ENCODE peak calls at places on chromosomes 16 and 17, in six cellular contexts. J is fibroblast of lung, O is esophagus squamous epithelium, E is AG04450, I is epithelial cell of proximal tubule, V is choroid plexus epithelial cell. A is an unnamed sample.

GRCh38 chr16:75252946-75253911 is 1.8 kb upstream of the BCAR1 start:
- DNase-seq in I (no peak), O (no peak), J (peak), V (peak), E (no peak), A (peak)

GRCh38 chr16:53769787-53770186 is 65.8 kb downstream of the FTO start:
- DNase-seq in O (no peak), V (no peak), J (no peak), I (no peak), E (no peak), A (no peak)

GRCh38 chr17:47219621-47220475 is 10.7 kb downstream of the MYL4 start:
- DNase-seq in E (no peak), I (no peak), O (no peak), V (no peak), J (no peak), A (no peak)

GRCh38 chr16:11691235-11691634 is 23.0 kb downstream of the SNN start:
- DNase-seq in I (no peak), V (no peak), J (no peak), O (no peak), E (no peak), A (no peak)

GRCh38 chr16:71461686-71462648 is at the start of gene ZNF23:
- DNase-seq in I (no peak), V (peak), E (peak), J (peak), O (peak), A (peak)

GRCh38 chr16:49464877-49465504 is 91.4 kb downstream of the C16orf78 start:
- DNase-seq in J (no peak), E (no peak), V (no peak), I (no peak), O (no peak), A (no peak)

GRCh38 chr16:25838724-25839186 is 147.0 kb downstream of the HS3ST4 start:
- DNase-seq in V (peak), E (peak), J (peak), O (no peak), I (peak), A (peak)

GRCh38 chr16:68275611-68276191 is 11.4 kb downstream of the SLC7A6 start:
- DNase-seq in E (no peak), V (no peak), O (no peak), J (no peak), I (no peak), A (no peak)

GRCh38 chr16:67917140-67917851 is 14.4 kb downstream of the CTRL start:
- DNase-seq in V (peak), O (no peak), J (peak), E (no peak), I (no peak), A (peak)

GRCh38 chr16:30786115-30786935 is 680 bp downstream of the ZNF629 start:
- DNase-seq in E (no peak), I (no peak), V (peak), O (no peak), J (peak), A (peak)

GRCh38 chr16:48075398-48075797 is 80.4 kb downstream of the ABCC12 start:
- DNase-seq in I (no peak), E (peak), V (no peak), O (no peak), J (peak), A (peak)

GRCh38 chr17:7019839-7020519 is 2.9 kb upstream of the BCL6B start:
- DNase-seq in I (no peak), O (no peak), V (peak), E (no peak), J (peak), A (peak)

GRCh38 chr17:57672971-57673370 is 72.1 kb downstream of the CCDC182 start:
- DNase-seq in J (no peak), V (no peak), E (no peak), O (no peak), I (no peak), A (no peak)

GRCh38 chr17:78805301-78805700 is 23.2 kb upstream of the CYTH1 start:
- DNase-seq in E (no peak), V (no peak), I (no peak), O (no peak), J (no peak), A (no peak)

GRCh38 chr16:69395859-69396186 is 10.0 kb upstream of the TERF2 start:
- DNase-seq in I (no peak), E (no peak), V (no peak), O (no peak), J (no peak), A (no peak)

DNA sequence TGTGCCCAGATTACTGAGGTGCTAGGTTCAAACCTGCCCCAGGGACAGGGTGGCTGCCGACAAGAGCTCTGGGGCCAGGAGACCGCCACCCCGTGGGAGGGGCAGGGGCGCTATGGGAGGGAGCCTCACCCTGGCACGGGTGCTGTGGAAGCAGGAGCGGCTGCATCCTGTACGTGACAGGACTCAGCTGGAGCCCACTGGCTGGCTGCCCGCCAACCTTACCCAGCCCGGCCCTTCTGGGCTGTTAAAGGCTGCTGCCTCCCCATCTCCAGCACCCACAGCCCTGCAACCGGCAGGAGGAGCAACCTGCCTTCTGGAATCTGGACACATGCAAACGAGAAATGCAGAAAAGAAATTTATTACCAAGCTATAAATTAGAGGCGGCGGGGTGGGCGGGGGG is 11.2 kb downstream of the PAM16 start:
- DNase-seq in J (no peak), V (peak), E (peak), O (no peak), I (no peak), A (peak)
- H3K4me3 ChIP-seq in J (no peak), V (no peak), E (no peak), O (no peak), I (no peak), A (no peak)

DNA sequence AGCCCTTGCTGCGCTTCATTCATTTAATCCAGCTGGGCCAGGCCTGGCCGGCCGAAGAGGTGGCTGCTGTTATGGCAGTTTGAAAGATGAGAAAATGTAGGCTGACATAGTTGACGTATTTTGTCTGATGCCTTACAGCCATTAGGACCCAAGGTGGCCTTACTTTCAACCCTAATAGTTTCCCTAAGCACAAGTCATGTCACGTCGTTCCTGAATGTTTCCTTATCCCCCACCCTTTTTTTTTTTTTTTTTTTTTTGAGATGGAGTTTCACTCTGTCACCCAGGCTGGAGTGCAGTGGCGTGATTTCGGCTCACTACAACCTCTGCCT is 307 bp upstream of the GOT2 start:
- DNase-seq in J (no peak), O (no peak), E (no peak), I (no peak), V (no peak), A (no peak)
- TF ChIP-seq CTCF in J (no peak), O (no peak), E (no peak), I (no peak), V (no peak), A (no peak)

DNA sequence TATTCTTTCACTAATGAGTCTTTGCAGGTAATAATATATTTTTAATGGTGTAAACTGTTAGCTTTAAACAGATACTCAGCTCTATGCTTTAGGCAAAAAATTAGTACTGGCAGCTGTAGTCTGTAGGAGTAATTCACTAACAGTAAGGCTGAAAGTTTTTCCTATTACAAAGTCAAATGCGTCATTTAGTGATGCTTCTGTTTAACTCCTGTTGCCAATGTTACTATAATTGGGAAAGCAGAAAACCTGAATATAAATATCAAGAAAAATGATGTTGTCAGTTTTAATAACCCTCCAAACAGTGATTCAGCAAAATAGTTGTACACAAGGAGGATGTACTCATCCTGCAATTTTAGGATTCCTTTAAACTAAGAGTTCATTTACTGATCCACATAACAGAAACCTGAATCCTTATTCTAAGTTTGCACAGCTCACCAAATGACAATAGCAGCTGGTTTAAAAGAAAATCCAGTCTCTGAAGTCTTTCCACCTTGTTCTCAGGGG is 4.3 kb downstream of the CDR2 start:
- DNase-seq in V (peak), E (peak), I (no peak), O (no peak), J (peak), A (peak)
- H3K4me3 ChIP-seq in V (no peak), E (peak), I (no peak), O (peak), J (no peak), A (peak)

GRCh38 chr17:37521821-37522220 is 32.1 kb downstream of the DUSP14 start:
- DNase-seq in E (no peak), O (no peak), I (no peak), V (no peak), J (no peak), A (no peak)

GRCh38 chr17:37520174-37520573 is 30.5 kb downstream of the DUSP14 start:
- DNase-seq in V (no peak), I (no peak), J (no peak), O (no peak), E (no peak), A (no peak)

GRCh38 chr17:37519241-37519985 is 29.7 kb downstream of the DUSP14 start:
- DNase-seq in E (no peak), J (peak), I (no peak), O (no peak), V (peak), A (peak)

GRCh38 chr17:37516131-37516561 is 26.5 kb downstream of the DUSP14 start:
- DNase-seq in I (no peak), O (no peak), E (no peak), J (peak), V (no peak), A (peak)

GRCh38 chr17:37518816-37519215 is 29.1 kb downstream of the DUSP14 start:
- DNase-seq in V (no peak), E (no peak), O (no peak), I (no peak), J (no peak), A (peak)
- TF ChIP-seq CTCF in V (no peak), E (no peak), O (no peak), I (no peak), J (no peak), A (peak)

GRCh38 chr17:27793906-27794380 is 6.4 kb downstream of the NOS2 start:
- DNase-seq in O (no peak), E (no peak), I (no peak), J (no peak), V (no peak), A (no peak)
- H3K4me3 ChIP-seq in O (peak), E (peak), I (peak), J (no peak), V (peak), A (no peak)

DNA sequence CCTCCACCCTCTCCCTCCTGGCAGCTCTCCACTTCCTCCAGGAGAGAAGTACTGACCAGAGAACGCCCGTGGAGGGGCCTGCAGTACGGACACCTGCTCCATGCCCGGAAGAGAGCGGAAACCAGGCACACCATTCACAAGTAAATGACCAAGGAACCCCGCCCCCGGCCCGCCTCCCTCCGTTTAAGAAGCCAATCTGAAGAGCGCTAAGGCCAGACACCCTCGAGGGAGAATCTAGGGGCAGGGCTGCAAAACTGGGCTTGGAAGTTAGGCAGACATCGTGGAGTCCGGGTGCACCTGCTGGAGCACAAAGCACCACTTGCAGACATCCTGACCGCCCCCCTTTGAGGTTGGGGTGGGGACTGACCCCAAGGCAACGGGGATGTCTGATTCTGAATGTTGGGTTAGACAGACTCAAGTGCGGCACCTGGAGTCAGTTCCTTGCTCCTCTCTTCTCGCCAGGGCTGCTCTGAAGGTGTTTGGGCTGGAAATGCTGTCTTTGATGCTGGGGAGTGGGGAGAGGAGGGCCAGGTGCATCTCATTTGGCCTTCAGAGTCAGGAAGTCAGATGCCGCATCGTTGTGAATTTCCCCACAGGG is 964 bp upstream of the FAAP100 start:
- DNase-seq in J (peak), O (peak), I (no peak), E (no peak), V (peak), A (peak)
- TF ChIP-seq CTCF in J (peak), O (no peak), I (peak), E (no peak), V (peak), A (no peak)

GRCh38 chr17:4969551-4970231 is 2.1 kb upstream of the SPAG7 start:
- DNase-seq in V (peak), I (no peak), O (no peak), J (peak), E (no peak), A (no peak)
- H3K4me3 ChIP-seq in V (peak), I (peak), O (peak), J (peak), E (peak), A (peak)

DNA sequence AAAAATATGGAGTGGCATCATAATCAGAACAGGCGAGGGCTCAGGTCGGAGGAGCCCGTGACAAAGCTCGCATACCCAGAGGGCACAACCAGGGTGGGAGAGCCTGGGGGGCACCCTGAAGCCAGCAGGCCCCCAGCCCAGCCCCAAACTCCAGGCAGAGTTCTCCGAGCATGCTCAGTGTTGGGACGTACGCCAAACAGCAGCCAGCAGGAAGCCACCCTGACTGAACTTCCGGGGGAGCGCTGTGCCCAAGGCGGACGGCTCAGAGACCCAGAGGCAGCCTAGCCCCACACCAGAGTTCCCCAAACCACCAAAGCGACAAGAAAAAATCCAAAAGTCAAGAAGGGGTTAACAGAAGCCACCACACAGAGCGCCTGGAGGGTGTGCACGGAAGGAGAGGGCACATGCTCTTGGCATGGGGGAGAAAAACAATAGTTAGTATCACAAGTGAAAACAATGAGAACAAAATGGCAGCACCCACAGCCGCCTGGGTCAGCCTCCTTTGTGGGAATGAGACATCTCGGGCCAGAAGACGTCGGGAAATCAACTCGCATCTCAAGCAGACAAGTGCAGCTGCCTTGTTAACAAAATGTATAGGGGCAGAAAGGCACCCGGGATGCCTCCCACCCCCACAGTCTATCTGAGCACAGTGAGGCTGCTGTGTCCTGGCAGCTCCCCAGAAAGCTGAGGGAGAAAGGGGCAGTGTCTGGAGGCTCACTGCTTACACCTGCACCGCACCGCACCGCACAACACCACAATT is 11.9 kb downstream of the EXOC7 start:
- DNase-seq in E (no peak), I (no peak), V (no peak), J (no peak), O (no peak), A (no peak)
- TF ChIP-seq CTCF in E (no peak), I (no peak), V (no peak), J (no peak), O (no peak), A (no peak)

A was measured in AG10803.